ENCODE peak calls at places on chromosomes 4 and X, in six cellular contexts. One of them, this sample, is unnamed.

GRCh38 chrX:107628662-107629532 is 587 bp downstream of the PRPS1 start:
- DNase-seq in left ventricle myocardium superior: peak
- DNase-seq in fibroblast of pulmonary artery: no peak
- DNase-seq in T-cell: peak
- DNase-seq in activated T-cell treated with anti-CD3 and anti-CD28 coated beads, Interleukin-2, amount 50 U/mL, for 72 hours: peak
- DNase-seq in HEK293T: peak
- DNase-seq in this sample: peak

GRCh38 chr4:82988323-82988832 is 22.2 kb downstream of the LIN54 start:
- DNase-seq in left ventricle myocardium superior: no peak
- DNase-seq in fibroblast of pulmonary artery: peak
- DNase-seq in T-cell: no peak
- DNase-seq in activated T-cell treated with anti-CD3 and anti-CD28 coated beads, Interleukin-2, amount 50 U/mL, for 72 hours: no peak
- DNase-seq in HEK293T: no peak
- DNase-seq in this sample: peak

GRCh38 chrX:73823473-73824004 is 260.5 kb downstream of the CHIC1 start:
- DNase-seq in left ventricle myocardium superior: no peak
- DNase-seq in fibroblast of pulmonary artery: no peak
- DNase-seq in T-cell: no peak
- DNase-seq in activated T-cell treated with anti-CD3 and anti-CD28 coated beads, Interleukin-2, amount 50 U/mL, for 72 hours: no peak
- DNase-seq in HEK293T: no peak
- DNase-seq in this sample: no peak

GRCh38 chr4:116480486-116480990 is 604.8 kb downstream of the TRAM1L1 start:
- DNase-seq in left ventricle myocardium superior: no peak
- DNase-seq in fibroblast of pulmonary artery: no peak
- DNase-seq in T-cell: no peak
- DNase-seq in activated T-cell treated with anti-CD3 and anti-CD28 coated beads, Interleukin-2, amount 50 U/mL, for 72 hours: no peak
- DNase-seq in HEK293T: no peak
- DNase-seq in this sample: no peak

GRCh38 chr4:168859100-168859499 is 151.0 kb downstream of the CBR4 start:
- DNase-seq in left ventricle myocardium superior: no peak
- DNase-seq in fibroblast of pulmonary artery: no peak
- DNase-seq in T-cell: no peak
- DNase-seq in activated T-cell treated with anti-CD3 and anti-CD28 coated beads, Interleukin-2, amount 50 U/mL, for 72 hours: no peak
- DNase-seq in HEK293T: no peak
- DNase-seq in this sample: no peak

GRCh38 chr4:26048962-26049361 is 134.9 kb downstream of the SMIM20 start:
- DNase-seq in left ventricle myocardium superior: no peak
- DNase-seq in fibroblast of pulmonary artery: no peak
- DNase-seq in T-cell: no peak
- DNase-seq in activated T-cell treated with anti-CD3 and anti-CD28 coated beads, Interleukin-2, amount 50 U/mL, for 72 hours: no peak
- DNase-seq in HEK293T: no peak
- DNase-seq in this sample: peak

GRCh38 chr4:77347341-77347740 is 190.3 kb downstream of the CCNG2 start:
- DNase-seq in left ventricle myocardium superior: no peak
- DNase-seq in fibroblast of pulmonary artery: no peak
- DNase-seq in T-cell: no peak
- DNase-seq in activated T-cell treated with anti-CD3 and anti-CD28 coated beads, Interleukin-2, amount 50 U/mL, for 72 hours: no peak
- DNase-seq in HEK293T: no peak
- DNase-seq in this sample: no peak

GRCh38 chr4:169399976-169400767 is 129.4 kb upstream of the SH3RF1 start:
- DNase-seq in left ventricle myocardium superior: no peak
- DNase-seq in fibroblast of pulmonary artery: no peak
- DNase-seq in T-cell: no peak
- DNase-seq in activated T-cell treated with anti-CD3 and anti-CD28 coated beads, Interleukin-2, amount 50 U/mL, for 72 hours: no peak
- DNase-seq in HEK293T: no peak
- DNase-seq in this sample: no peak

GRCh38 chr4:183808102-183808466 is 97.0 kb upstream of the STOX2 start:
- DNase-seq in left ventricle myocardium superior: no peak
- DNase-seq in fibroblast of pulmonary artery: no peak
- DNase-seq in T-cell: no peak
- DNase-seq in activated T-cell treated with anti-CD3 and anti-CD28 coated beads, Interleukin-2, amount 50 U/mL, for 72 hours: no peak
- DNase-seq in HEK293T: no peak
- DNase-seq in this sample: no peak

GRCh38 chrX:21961142-21961541 is 20.6 kb downstream of the SMS start:
- DNase-seq in left ventricle myocardium superior: no peak
- DNase-seq in fibroblast of pulmonary artery: no peak
- DNase-seq in T-cell: no peak
- DNase-seq in activated T-cell treated with anti-CD3 and anti-CD28 coated beads, Interleukin-2, amount 50 U/mL, for 72 hours: no peak
- DNase-seq in HEK293T: no peak
- DNase-seq in this sample: no peak

GRCh38 chr4:7757501-7758443 is 181.9 kb downstream of the AFAP1 start:
- DNase-seq in left ventricle myocardium superior: peak
- DNase-seq in fibroblast of pulmonary artery: no peak
- DNase-seq in T-cell: no peak
- DNase-seq in activated T-cell treated with anti-CD3 and anti-CD28 coated beads, Interleukin-2, amount 50 U/mL, for 72 hours: no peak
- DNase-seq in HEK293T: peak
- DNase-seq in this sample: no peak

GRCh38 chr4:150117094-150117493 is 38.8 kb downstream of the DCLK2 start:
- DNase-seq in left ventricle myocardium superior: peak
- DNase-seq in fibroblast of pulmonary artery: peak
- DNase-seq in T-cell: no peak
- DNase-seq in activated T-cell treated with anti-CD3 and anti-CD28 coated beads, Interleukin-2, amount 50 U/mL, for 72 hours: no peak
- DNase-seq in HEK293T: no peak
- DNase-seq in this sample: peak

GRCh38 chr4:172802041-172802440 is 366.6 kb upstream of the GALNT7 start:
- DNase-seq in left ventricle myocardium superior: no peak
- DNase-seq in fibroblast of pulmonary artery: no peak
- DNase-seq in T-cell: no peak
- DNase-seq in activated T-cell treated with anti-CD3 and anti-CD28 coated beads, Interleukin-2, amount 50 U/mL, for 72 hours: no peak
- DNase-seq in HEK293T: no peak
- DNase-seq in this sample: no peak

GRCh38 chr4:535924-536281 is 36.9 kb downstream of the PIGG start:
- DNase-seq in left ventricle myocardium superior: no peak
- DNase-seq in fibroblast of pulmonary artery: no peak
- DNase-seq in T-cell: no peak
- DNase-seq in activated T-cell treated with anti-CD3 and anti-CD28 coated beads, Interleukin-2, amount 50 U/mL, for 72 hours: no peak
- DNase-seq in HEK293T: no peak
- DNase-seq in this sample: no peak

GRCh38 chrX:11756354-11757318 is 1.4 kb upstream of the MSL3 start:
- DNase-seq in left ventricle myocardium superior: no peak
- DNase-seq in fibroblast of pulmonary artery: peak
- DNase-seq in T-cell: no peak
- DNase-seq in activated T-cell treated with anti-CD3 and anti-CD28 coated beads, Interleukin-2, amount 50 U/mL, for 72 hours: no peak
- DNase-seq in HEK293T: no peak
- DNase-seq in this sample: peak

GRCh38 chr4:11439836-11440235 is 11.1 kb upstream of the HS3ST1 start:
- DNase-seq in left ventricle myocardium superior: no peak
- DNase-seq in fibroblast of pulmonary artery: no peak
- DNase-seq in T-cell: no peak
- DNase-seq in activated T-cell treated with anti-CD3 and anti-CD28 coated beads, Interleukin-2, amount 50 U/mL, for 72 hours: no peak
- DNase-seq in HEK293T: no peak
- DNase-seq in this sample: no peak

GRCh38 chr4:74848774-74849173 is 54.5 kb upstream of the BTC start:
- DNase-seq in left ventricle myocardium superior: no peak
- DNase-seq in fibroblast of pulmonary artery: no peak
- DNase-seq in T-cell: no peak
- DNase-seq in activated T-cell treated with anti-CD3 and anti-CD28 coated beads, Interleukin-2, amount 50 U/mL, for 72 hours: no peak
- DNase-seq in HEK293T: no peak
- DNase-seq in this sample: no peak

GRCh38 chrX:47540754-47541538 is 20.1 kb upstream of the ARAF start:
- DNase-seq in left ventricle myocardium superior: peak
- DNase-seq in fibroblast of pulmonary artery: peak
- DNase-seq in T-cell: no peak
- DNase-seq in activated T-cell treated with anti-CD3 and anti-CD28 coated beads, Interleukin-2, amount 50 U/mL, for 72 hours: no peak
- DNase-seq in HEK293T: peak
- DNase-seq in this sample: peak

GRCh38 chr4:6663596-6664393 is 23.3 kb downstream of the MRFAP1 start:
- DNase-seq in left ventricle myocardium superior: no peak
- DNase-seq in fibroblast of pulmonary artery: no peak
- DNase-seq in T-cell: no peak
- DNase-seq in activated T-cell treated with anti-CD3 and anti-CD28 coated beads, Interleukin-2, amount 50 U/mL, for 72 hours: no peak
- DNase-seq in HEK293T: no peak
- DNase-seq in this sample: no peak

GRCh38 chr4:101597204-101597603 is 193.3 kb upstream of the BANK1 start:
- DNase-seq in left ventricle myocardium superior: no peak
- DNase-seq in fibroblast of pulmonary artery: no peak
- DNase-seq in T-cell: no peak
- DNase-seq in activated T-cell treated with anti-CD3 and anti-CD28 coated beads, Interleukin-2, amount 50 U/mL, for 72 hours: peak
- DNase-seq in HEK293T: no peak
- DNase-seq in this sample: no peak

GRCh38 chr4:1090465-1091440 is 22.6 kb downstream of the RNF212 start:
- DNase-seq in left ventricle myocardium superior: no peak
- DNase-seq in fibroblast of pulmonary artery: no peak
- DNase-seq in T-cell: no peak
- DNase-seq in activated T-cell treated with anti-CD3 and anti-CD28 coated beads, Interleukin-2, amount 50 U/mL, for 72 hours: no peak
- DNase-seq in HEK293T: no peak
- DNase-seq in this sample: no peak

GRCh38 chr4:109424093-109424818 is 9.4 kb upstream of the SEC24B start:
- DNase-seq in left ventricle myocardium superior: no peak
- DNase-seq in fibroblast of pulmonary artery: no peak
- DNase-seq in T-cell: no peak
- DNase-seq in activated T-cell treated with anti-CD3 and anti-CD28 coated beads, Interleukin-2, amount 50 U/mL, for 72 hours: no peak
- DNase-seq in HEK293T: no peak
- DNase-seq in this sample: no peak

GRCh38 chr4:181672751-181673150 is 570.5 kb upstream of the TENM3 start:
- DNase-seq in left ventricle myocardium superior: no peak
- DNase-seq in fibroblast of pulmonary artery: no peak
- DNase-seq in T-cell: no peak
- DNase-seq in activated T-cell treated with anti-CD3 and anti-CD28 coated beads, Interleukin-2, amount 50 U/mL, for 72 hours: no peak
- DNase-seq in HEK293T: no peak
- DNase-seq in this sample: no peak

GRCh38 chrX:107656965-107657364 is 28.7 kb downstream of the PRPS1 start:
- DNase-seq in left ventricle myocardium superior: no peak
- DNase-seq in fibroblast of pulmonary artery: no peak
- DNase-seq in T-cell: no peak
- DNase-seq in activated T-cell treated with anti-CD3 and anti-CD28 coated beads, Interleukin-2, amount 50 U/mL, for 72 hours: no peak
- DNase-seq in HEK293T: no peak
- DNase-seq in this sample: no peak

GRCh38 chrX:136214551-136214950 is 36.6 kb downstream of the MAP7D3 start:
- DNase-seq in left ventricle myocardium superior: no peak
- DNase-seq in fibroblast of pulmonary artery: peak
- DNase-seq in T-cell: no peak
- DNase-seq in activated T-cell treated with anti-CD3 and anti-CD28 coated beads, Interleukin-2, amount 50 U/mL, for 72 hours: no peak
- DNase-seq in HEK293T: no peak
- DNase-seq in this sample: peak

GRCh38 chrX:38327007-38327774 is at the start of gene RPGR:
- DNase-seq in left ventricle myocardium superior: peak
- DNase-seq in fibroblast of pulmonary artery: peak
- DNase-seq in T-cell: peak
- DNase-seq in activated T-cell treated with anti-CD3 and anti-CD28 coated beads, Interleukin-2, amount 50 U/mL, for 72 hours: peak
- DNase-seq in HEK293T: peak
- DNase-seq in this sample: peak

GRCh38 chr4:25838526-25838925 is 24.3 kb downstream of the SEL1L3 start:
- DNase-seq in left ventricle myocardium superior: no peak
- DNase-seq in fibroblast of pulmonary artery: no peak
- DNase-seq in T-cell: no peak
- DNase-seq in activated T-cell treated with anti-CD3 and anti-CD28 coated beads, Interleukin-2, amount 50 U/mL, for 72 hours: no peak
- DNase-seq in HEK293T: no peak
- DNase-seq in this sample: no peak

GRCh38 chr4:2417765-2418651 is at the start of gene ZFYVE28:
- DNase-seq in left ventricle myocardium superior: no peak
- DNase-seq in fibroblast of pulmonary artery: peak
- DNase-seq in T-cell: no peak
- DNase-seq in activated T-cell treated with anti-CD3 and anti-CD28 coated beads, Interleukin-2, amount 50 U/mL, for 72 hours: peak
- DNase-seq in HEK293T: peak
- DNase-seq in this sample: no peak

GRCh38 chr4:119100640-119101039 is 35.0 kb upstream of the MYOZ2 start:
- DNase-seq in left ventricle myocardium superior: no peak
- DNase-seq in fibroblast of pulmonary artery: peak
- DNase-seq in T-cell: no peak
- DNase-seq in activated T-cell treated with anti-CD3 and anti-CD28 coated beads, Interleukin-2, amount 50 U/mL, for 72 hours: no peak
- DNase-seq in HEK293T: no peak
- DNase-seq in this sample: no peak

GRCh38 chrX:152904151-152905080 is 6.5 kb downstream of the ZNF185 start:
- DNase-seq in left ventricle myocardium superior: peak
- DNase-seq in fibroblast of pulmonary artery: peak
- DNase-seq in T-cell: peak
- DNase-seq in activated T-cell treated with anti-CD3 and anti-CD28 coated beads, Interleukin-2, amount 50 U/mL, for 72 hours: peak
- DNase-seq in HEK293T: peak
- DNase-seq in this sample: peak

GRCh38 chr4:2069161-2069971 is 10.2 kb downstream of the NAT8L start:
- DNase-seq in left ventricle myocardium superior: peak
- DNase-seq in fibroblast of pulmonary artery: no peak
- DNase-seq in T-cell: no peak
- DNase-seq in activated T-cell treated with anti-CD3 and anti-CD28 coated beads, Interleukin-2, amount 50 U/mL, for 72 hours: no peak
- DNase-seq in HEK293T: no peak
- DNase-seq in this sample: no peak

GRCh38 chrX:95703696-95704095 is 980.9 kb upstream of the DIAPH2 start:
- DNase-seq in left ventricle myocardium superior: no peak
- DNase-seq in fibroblast of pulmonary artery: peak
- DNase-seq in T-cell: no peak
- DNase-seq in activated T-cell treated with anti-CD3 and anti-CD28 coated beads, Interleukin-2, amount 50 U/mL, for 72 hours: no peak
- DNase-seq in HEK293T: no peak
- DNase-seq in this sample: no peak

GRCh38 chrX:17377795-17378194 is 2.8 kb downstream of the NHS start:
- DNase-seq in left ventricle myocardium superior: no peak
- DNase-seq in fibroblast of pulmonary artery: no peak
- DNase-seq in T-cell: no peak
- DNase-seq in activated T-cell treated with anti-CD3 and anti-CD28 coated beads, Interleukin-2, amount 50 U/mL, for 72 hours: peak
- DNase-seq in HEK293T: no peak
- DNase-seq in this sample: peak